ENCODE peak calls at places on chromosomes 11 and 22, in nine cellular contexts. M is Daoy, V is EL, L is glomerular endothelial cell, W is T-cell, Q is omental fat pad, T is left ventricle myocardium inferior, R is NCI-H1436, N is M059J. J is an unnamed sample.

GRCh38 chr11:80330302-80330701 is 889.5 kb upstream of the TENM4 start:
- DNase-seq in R (no peak), M (peak; percentile 7), Q (no peak), T (no peak), L (no peak), N (peak; percentile 81), W (no peak), V (no peak), J (no peak)

GRCh38 chr11:14414470-14415461 is 55.8 kb upstream of the RRAS2 start:
- DNase-seq in N (peak; percentile 77), Q (no peak), L (no peak), T (no peak), M (peak; percentile 78), R (no peak), W (peak; percentile 78), V (peak; percentile 68), J (no peak)

GRCh38 chr11:124329787-124330478 is 9.9 kb upstream of the OR8D2 start:
- DNase-seq in L (no peak), W (no peak), R (no peak), Q (no peak), V (no peak), T (no peak), N (peak; percentile 20), M (no peak), J (no peak)

GRCh38 chr22:36865346-36865745 is 4.5 kb downstream of the NCF4 start:
- DNase-seq in N (no peak), T (no peak), R (no peak), L (no peak), M (peak; percentile 72), V (peak; percentile 12), Q (no peak), W (no peak), J (no peak)

GRCh38 chr11:1360835-1361357 is 28.8 kb upstream of the BRSK2 start:
- DNase-seq in M (no peak), R (no peak), N (no peak), W (no peak), V (no peak), Q (no peak), T (no peak), L (no peak), J (no peak)

GRCh38 chr11:31325162-31325561 is 44.4 kb downstream of the DCDC1 start:
- DNase-seq in N (peak; percentile 82), Q (no peak), M (peak; percentile 12), R (no peak), L (no peak), W (no peak), T (no peak), V (peak; percentile 36), J (no peak)

GRCh38 chr11:21893468-21893867 is 299.4 kb upstream of the ANO5 start:
- DNase-seq in R (no peak), L (no peak), T (no peak), Q (no peak), N (no peak), M (no peak), V (no peak), W (no peak), J (no peak)

GRCh38 chr22:20126284-20127029 is 5.1 kb upstream of the ZDHHC8 start:
- DNase-seq in M (no peak), R (no peak), T (no peak), N (no peak), V (no peak), L (no peak), W (no peak), Q (no peak), J (no peak)

GRCh38 chr11:36352919-36353318 is 56.8 kb downstream of the PRR5L start:
- DNase-seq in M (no peak), T (no peak), R (no peak), V (no peak), L (no peak), N (no peak), Q (no peak), W (peak; percentile 69), J (no peak)

GRCh38 chr11:12673924-12674570 is at the start of gene TEAD1:
- DNase-seq in M (peak; percentile 96), V (peak; percentile 95), Q (peak; percentile 87), W (peak; percentile 66), T (peak; percentile 96), L (no peak), N (peak; percentile 91), R (peak; percentile 89), J (peak; percentile 97)

GRCh38 chr11:111698852-111699559 is 67.2 kb downstream of the PPP2R1B start:
- DNase-seq in L (no peak), N (no peak), T (no peak), Q (no peak), R (no peak), M (no peak), W (no peak), V (no peak), J (no peak)

GRCh38 chr22:44448271-44448780 is 49.7 kb downstream of the RTL6 start:
- DNase-seq in R (peak; percentile 61), L (no peak), N (peak; percentile 97), T (peak; percentile 76), Q (peak; percentile 49), W (no peak), V (peak; percentile 98), M (peak; percentile 98), J (peak; percentile 82)

GRCh38 chr11:45411221-45411946 is 125.2 kb upstream of the SYT13 start:
- DNase-seq in N (no peak), V (no peak), R (no peak), T (no peak), M (peak; percentile 43), W (no peak), Q (no peak), L (no peak), J (peak; percentile 4)

GRCh38 chr11:6647282-6647679 is 8.3 kb downstream of the DCHS1 start:
- DNase-seq in W (no peak), L (no peak), V (peak; percentile 26), Q (no peak), T (peak; percentile 64), R (no peak), M (no peak), N (no peak), J (peak; percentile 47)

GRCh38 chr11:88535916-88536547 is 198.5 kb upstream of the CTSC start:
- DNase-seq in L (peak; percentile 90), M (peak; percentile 75), W (no peak), Q (no peak), N (peak; percentile 91), T (no peak), R (no peak), V (peak; percentile 89), J (no peak)

GRCh38 chr11:107263865-107264563 is 193.6 kb downstream of the CWF19L2 start:
- DNase-seq in V (no peak), R (no peak), N (no peak), L (no peak), Q (no peak), W (no peak), T (no peak), M (no peak), J (no peak)

GRCh38 chr11:106152824-106153223 is 75.4 kb downstream of the AASDHPPT start:
- DNase-seq in V (peak; percentile 29), N (peak; percentile 66), Q (no peak), R (no peak), M (peak; percentile 17), T (no peak), L (no peak), W (no peak), J (no peak)

GRCh38 chr11:45805305-45806071 is 539 bp downstream of the SLC35C1 start:
- DNase-seq in W (no peak), L (no peak), Q (no peak), M (peak; percentile 68), V (peak; percentile 78), T (peak; percentile 43), N (peak; percentile 78), R (no peak), J (peak; percentile 74)

GRCh38 chr11:119752946-119753345 is 23.9 kb upstream of the NECTIN1 start:
- DNase-seq in V (no peak), N (no peak), T (no peak), L (no peak), R (no peak), M (no peak), Q (no peak), W (no peak), J (peak; percentile 36)

GRCh38 chr11:113316251-113316650 is 1.9 kb downstream of the TTC12 start:
- DNase-seq in M (no peak), W (no peak), R (no peak), N (no peak), V (no peak), L (no peak), Q (no peak), T (no peak), J (no peak)

GRCh38 chr22:39176067-39176621 is 23.7 kb upstream of the CBX7 start:
- DNase-seq in R (no peak), V (peak; percentile 94), Q (no peak), M (peak; percentile 87), L (no peak), W (no peak), T (peak; percentile 77), N (peak; percentile 86), J (peak; percentile 82)

GRCh38 chr11:2586091-2586792 is 113.6 kb downstream of the KCNQ1OT1 start:
- DNase-seq in N (no peak), L (no peak), W (no peak), Q (no peak), M (peak; percentile 0), T (peak; percentile 9), V (no peak), R (no peak), J (peak; percentile 61)

GRCh38 chr11:38136887-38137286 is 1538.9 kb upstream of the RAG2 start:
- DNase-seq in N (no peak), V (no peak), T (no peak), W (no peak), R (no peak), L (no peak), Q (no peak), M (no peak), J (no peak)

GRCh38 chr11:119572481-119573424 is 149.8 kb upstream of the THY1 start:
- DNase-seq in W (no peak), V (no peak), M (no peak), T (no peak), N (no peak), Q (no peak), R (no peak), L (no peak), J (no peak)

GRCh38 chr11:111557425-111558111 is 17.0 kb downstream of the LAYN start:
- DNase-seq in W (no peak), L (no peak), M (peak; percentile 85), R (no peak), Q (no peak), T (no peak), V (peak; percentile 99), N (peak; percentile 99), J (no peak)

GRCh38 chr11:114147389-114148382 is 88.2 kb downstream of the ZBTB16 start:
- DNase-seq in M (no peak), N (no peak), Q (no peak), V (no peak), L (no peak), R (no peak), W (no peak), T (no peak), J (no peak)

GRCh38 chr11:75850787-75851186 is 35.8 kb downstream of the UVRAG start:
- DNase-seq in R (no peak), Q (no peak), T (no peak), V (no peak), N (no peak), L (no peak), W (no peak), M (no peak), J (no peak)

GRCh38 chr11:110525883-110526282 is 96.1 kb downstream of the FDX1 start:
- DNase-seq in W (no peak), Q (peak; percentile 37), R (peak; percentile 19), N (peak; percentile 82), M (no peak), L (no peak), T (no peak), V (peak; percentile 89), J (no peak)

GRCh38 chr11:114175706-114176105 is 116.2 kb downstream of the ZBTB16 start:
- DNase-seq in Q (no peak), W (no peak), L (no peak), R (no peak), T (no peak), N (no peak), M (no peak), V (no peak), J (no peak)

GRCh38 chr22:17232406-17232805 is 13.2 kb upstream of the ADA2 start:
- DNase-seq in V (no peak), L (no peak), M (no peak), T (no peak), N (no peak), Q (no peak), W (no peak), R (no peak), J (no peak)

J was measured in cardiac septum.